ENCODE peak calls at places on chromosome 21, in four cellular contexts. Y is K562, V is breast epithelium, F is stomach. Q is an unnamed sample.

GRCh38 chr21:42012344-42012743 is 2.2 kb upstream of the ZBTB21 start:
- DNase-seq in V (no peak), Y (no peak), F (no peak), Q (no peak)

GRCh38 chr21:41817228-41817627 is 50.4 kb upstream of the RIPK4 start:
- DNase-seq in F (peak), Y (peak), V (no peak), Q (peak)

GRCh38 chr21:16196521-16197208 is 466.9 kb downstream of the USP25 start:
- DNase-seq in F (no peak), Y (no peak), V (no peak), Q (no peak)

GRCh38 chr21:20570824-20571232 is 427.4 kb upstream of the NCAM2 start:
- DNase-seq in F (no peak), V (no peak), Y (peak), Q (no peak)

GRCh38 chr21:17785403-17785788 is 33.8 kb downstream of the C21orf91 start:
- DNase-seq in V (no peak), Y (no peak), F (no peak), Q (no peak)

GRCh38 chr21:42582422-42583149 is 68.9 kb downstream of the SLC37A1 start:
- DNase-seq in F (no peak), V (peak), Y (no peak), Q (no peak)

GRCh38 chr21:30227633-30228404 is 11.9 kb upstream of the CLDN8 start:
- DNase-seq in F (no peak), Y (peak), V (no peak), Q (no peak)

GRCh38 chr21:42456457-42456856 is 39.6 kb downstream of the RSPH1 start:
- DNase-seq in F (no peak), V (no peak), Y (peak), Q (no peak)

GRCh38 chr21:17576080-17576835 is 36.4 kb downstream of the BTG3 start:
- DNase-seq in Y (no peak), F (no peak), V (no peak), Q (no peak)

GRCh38 chr21:41707231-41707988 is 59.4 kb downstream of the RIPK4 start:
- DNase-seq in V (no peak), F (no peak), Y (no peak), Q (no peak)

DNA sequence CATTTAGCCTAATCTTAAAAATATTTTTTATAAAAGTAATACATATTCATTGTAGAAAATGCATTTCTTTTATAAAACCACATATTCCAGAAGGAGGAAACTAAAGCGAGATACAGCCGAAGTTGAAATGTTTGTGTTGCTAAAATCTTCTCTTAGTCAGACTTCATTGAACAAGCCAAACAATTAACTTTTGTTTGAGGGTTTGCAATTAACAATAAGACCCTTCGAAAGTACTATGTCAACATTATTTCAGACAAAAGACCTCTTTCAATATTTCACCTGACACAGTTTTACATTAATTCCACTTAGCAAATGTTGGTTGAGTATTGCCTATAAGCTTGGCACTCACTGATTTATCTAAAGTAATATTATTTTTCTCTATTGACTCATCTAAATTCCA is 354.0 kb upstream of the ADAMTS5 start:
- DNase-seq in V (no peak), Y (no peak), F (no peak), Q (no peak)
- TF ChIP-seq POLR2AphosphoS5 in V (no peak), Y (no peak), F (no peak), Q (no peak)

GRCh38 chr21:35727830-35728229 is 332.5 kb downstream of the SETD4 start:
- DNase-seq in F (no peak), Y (no peak), V (no peak), Q (no peak)
- H3K27ac ChIP-seq in F (no peak), Y (no peak), V (no peak), Q (no peak)

GRCh38 chr21:43958364-43959158 is 53.5 kb upstream of the TRAPPC10 start:
- DNase-seq in V (no peak), Y (no peak), F (no peak), Q (no peak)
- TF ChIP-seq POLR2AphosphoS5 in V (no peak), Y (no peak), F (no peak), Q (no peak)

DNA sequence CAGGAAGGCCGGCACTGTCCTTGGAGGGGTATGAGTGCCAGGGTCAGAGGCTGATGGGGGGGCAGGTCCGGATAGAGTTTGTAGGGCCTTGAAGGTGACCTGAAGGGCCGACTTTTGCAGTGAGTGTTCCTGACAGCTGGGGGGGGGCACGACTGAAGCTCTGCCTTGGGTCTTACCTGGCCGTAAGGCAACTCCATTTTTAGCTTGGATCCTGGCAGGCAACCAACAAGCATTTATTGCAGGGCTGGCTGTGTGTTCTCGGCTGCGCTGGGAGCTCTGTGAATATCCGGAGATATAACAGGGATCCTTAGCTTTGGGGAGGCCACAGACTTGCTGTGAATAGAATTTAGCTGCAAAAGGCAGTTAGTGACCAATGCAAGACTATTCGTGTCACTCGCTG is 130.6 kb downstream of the MRPS6 start:
- DNase-seq in Y (no peak), V (no peak), F (no peak), Q (no peak)
- H3K27ac ChIP-seq in Y (no peak), V (no peak), F (peak), Q (no peak)

DNA sequence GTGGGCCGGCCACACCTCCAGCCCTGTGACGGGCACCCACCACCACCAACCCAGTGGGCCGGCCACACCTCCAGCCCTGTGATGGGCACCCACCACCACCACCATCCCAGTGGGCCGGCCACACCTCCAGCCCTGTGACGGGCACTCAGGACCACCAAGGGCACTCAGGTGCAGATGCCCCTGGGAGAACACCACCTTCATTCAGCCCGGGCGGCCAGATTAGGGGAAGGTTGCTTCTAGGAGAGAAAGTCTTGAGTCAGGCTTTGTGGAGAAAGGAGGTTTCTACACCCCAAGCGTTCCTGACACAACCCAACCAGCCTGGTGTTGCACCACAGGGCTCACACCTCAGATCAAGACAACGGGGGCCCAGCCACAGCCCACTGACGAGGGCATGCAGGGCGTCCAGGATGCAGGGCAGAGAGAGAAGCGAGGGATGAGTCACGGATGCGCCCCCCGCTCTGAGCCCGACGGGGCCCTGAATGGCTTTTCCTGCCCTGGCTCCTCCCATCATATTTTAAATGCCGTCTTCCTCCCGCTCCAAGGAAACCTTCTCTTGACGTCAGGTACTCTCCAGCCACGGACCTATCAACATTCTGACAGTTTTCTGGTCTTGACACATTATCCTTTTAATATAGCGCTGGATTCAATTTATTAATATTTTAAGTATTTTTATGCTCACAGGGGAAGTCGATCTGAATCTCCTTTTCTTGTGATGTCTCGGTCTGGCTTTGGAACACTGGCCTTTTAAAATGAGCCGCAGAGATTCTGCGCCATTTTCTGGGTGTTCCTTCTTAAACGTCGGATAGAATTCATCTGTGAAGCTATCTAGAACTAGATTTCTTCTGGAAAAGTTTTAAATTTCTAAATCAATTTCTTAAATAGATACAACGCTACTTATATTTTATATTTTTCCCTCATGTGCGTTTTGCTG is 631 bp upstream of the SPATC1L start:
- DNase-seq in V (peak), Y (peak), F (peak), Q (peak)
- TF ChIP-seq POLR2AphosphoS5 in V (peak), Y (peak), F (no peak), Q (peak)

GRCh38 chr21:38311765-38312164 is 55.0 kb downstream of the KCNJ15 start:
- DNase-seq in F (no peak), V (no peak), Y (no peak), Q (no peak)
- H3K27ac ChIP-seq in F (no peak), V (no peak), Y (no peak), Q (peak)

GRCh38 chr21:43982489-43983078 is 29.5 kb upstream of the TRAPPC10 start:
- DNase-seq in F (no peak), Y (no peak), V (no peak), Q (peak)

GRCh38 chr21:43983860-43984420 is 28.2 kb upstream of the TRAPPC10 start:
- DNase-seq in Y (no peak), V (no peak), F (no peak), Q (no peak)

GRCh38 chr21:43983390-43983789 is 28.7 kb upstream of the TRAPPC10 start:
- DNase-seq in Y (no peak), F (no peak), V (no peak), Q (peak)

GRCh38 chr21:43981151-43981870 is 30.8 kb upstream of the TRAPPC10 start:
- DNase-seq in Y (no peak), F (no peak), V (no peak), Q (no peak)

DNA sequence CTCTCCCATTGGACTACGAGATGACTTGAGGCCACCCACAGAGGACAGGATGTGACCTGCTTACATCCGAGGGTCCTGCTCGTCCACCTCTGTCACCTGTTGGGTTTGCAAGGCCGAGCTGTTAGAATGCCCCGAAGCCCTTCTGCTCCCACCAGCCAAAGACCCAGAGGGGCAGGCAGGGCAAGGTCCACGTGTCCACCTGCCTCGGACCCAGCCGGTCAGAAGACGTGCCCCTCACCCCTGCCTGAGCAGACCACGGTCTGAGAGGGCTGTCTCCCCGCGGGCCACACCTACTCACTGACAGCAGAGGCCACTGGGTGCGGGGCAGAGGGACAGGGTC is 30.3 kb upstream of the TRAPPC10 start:
- DNase-seq in Y (no peak), F (no peak), V (no peak), Q (peak)
- TF ChIP-seq POLR2AphosphoS5 in Y (no peak), F (no peak), V (no peak), Q (no peak)

GRCh38 chr21:32413697-32414578 is 1.4 kb downstream of the EVA1C start:
- DNase-seq in F (no peak), Y (no peak), V (no peak), Q (peak)
- H3K27ac ChIP-seq in F (peak), Y (no peak), V (peak), Q (peak)